ENCODE peak calls at places on chromosomes 4 and X, in five cellular contexts. One of them, this sample, is unnamed.

GRCh38 chr4:165177725-165178666 is 29.4 kb upstream of the KLHL2 start:
- DNase-seq in H9: no peak
- DNase-seq in lower lobe of right lung: no peak
- DNase-seq in tibial nerve: no peak
- DNase-seq in left ventricle myocardium inferior: no peak
- DNase-seq in this sample: no peak

GRCh38 chr4:170025523-170026252 is 507 bp downstream of the MFAP3L start:
- DNase-seq in H9: no peak
- DNase-seq in lower lobe of right lung: peak
- DNase-seq in tibial nerve: no peak
- DNase-seq in left ventricle myocardium inferior: no peak
- DNase-seq in this sample: no peak

GRCh38 chrX:71607488-71607887 is 10.8 kb downstream of the CXCR3 start:
- DNase-seq in H9: no peak
- DNase-seq in lower lobe of right lung: no peak
- DNase-seq in tibial nerve: no peak
- DNase-seq in left ventricle myocardium inferior: no peak
- DNase-seq in this sample: no peak

GRCh38 chr4:145012841-145013240 is 85.2 kb downstream of the ANAPC10 start:
- DNase-seq in H9: no peak
- DNase-seq in lower lobe of right lung: no peak
- DNase-seq in tibial nerve: no peak
- DNase-seq in left ventricle myocardium inferior: no peak
- DNase-seq in this sample: peak

GRCh38 chr4:76449362-76449767 is 14.3 kb downstream of the SHROOM3 start:
- DNase-seq in H9: no peak
- DNase-seq in lower lobe of right lung: no peak
- DNase-seq in tibial nerve: no peak
- DNase-seq in left ventricle myocardium inferior: no peak
- DNase-seq in this sample: peak

GRCh38 chr4:11428701-11429571 is at the start of gene HS3ST1:
- DNase-seq in H9: peak
- DNase-seq in lower lobe of right lung: peak
- DNase-seq in tibial nerve: peak
- DNase-seq in left ventricle myocardium inferior: peak
- DNase-seq in this sample: peak

GRCh38 chr4:2462218-2462991 is 6.5 kb upstream of the RNF4 start:
- DNase-seq in H9: peak
- DNase-seq in lower lobe of right lung: peak
- DNase-seq in tibial nerve: peak
- DNase-seq in left ventricle myocardium inferior: peak
- DNase-seq in this sample: peak

GRCh38 chr4:124092101-124093057 is 620.2 kb downstream of the ANKRD50 start:
- DNase-seq in H9: no peak
- DNase-seq in lower lobe of right lung: no peak
- DNase-seq in tibial nerve: no peak
- DNase-seq in left ventricle myocardium inferior: peak
- DNase-seq in this sample: no peak

GRCh38 chr4:168092176-168092712 is at the start of gene ANXA10:
- DNase-seq in H9: no peak
- DNase-seq in lower lobe of right lung: no peak
- DNase-seq in tibial nerve: no peak
- DNase-seq in left ventricle myocardium inferior: no peak
- DNase-seq in this sample: no peak

GRCh38 chr4:8905236-8905772 is 33.7 kb upstream of the HMX1 start:
- DNase-seq in H9: peak
- DNase-seq in lower lobe of right lung: no peak
- DNase-seq in tibial nerve: no peak
- DNase-seq in left ventricle myocardium inferior: no peak
- DNase-seq in this sample: no peak

GRCh38 chr4:152394786-152395185 is 141.1 kb downstream of the FBXW7 start:
- DNase-seq in H9: no peak
- DNase-seq in lower lobe of right lung: no peak
- DNase-seq in tibial nerve: no peak
- DNase-seq in left ventricle myocardium inferior: no peak
- DNase-seq in this sample: no peak

GRCh38 chrX:37405954-37406353 is 56.8 kb downstream of the PRRG1 start:
- DNase-seq in H9: no peak
- DNase-seq in lower lobe of right lung: no peak
- DNase-seq in tibial nerve: no peak
- DNase-seq in left ventricle myocardium inferior: no peak
- DNase-seq in this sample: peak

GRCh38 chr4:3112241-3112978 is 37.9 kb downstream of the HTT start:
- DNase-seq in H9: no peak
- DNase-seq in lower lobe of right lung: no peak
- DNase-seq in tibial nerve: no peak
- DNase-seq in left ventricle myocardium inferior: no peak
- DNase-seq in this sample: no peak

GRCh38 chr4:76954489-76954888 is 4.9 kb downstream of the SEPTIN11 start:
- DNase-seq in H9: no peak
- DNase-seq in lower lobe of right lung: no peak
- DNase-seq in tibial nerve: no peak
- DNase-seq in left ventricle myocardium inferior: no peak
- DNase-seq in this sample: no peak

GRCh38 chr4:165355900-165356300 is 22.9 kb upstream of the CPE start:
- DNase-seq in H9: peak
- DNase-seq in lower lobe of right lung: no peak
- DNase-seq in tibial nerve: no peak
- DNase-seq in left ventricle myocardium inferior: no peak
- DNase-seq in this sample: peak

GRCh38 chrX:31353095-31353494 is 281.3 kb upstream of the FTHL17 start:
- DNase-seq in H9: no peak
- DNase-seq in lower lobe of right lung: no peak
- DNase-seq in tibial nerve: no peak
- DNase-seq in left ventricle myocardium inferior: no peak
- DNase-seq in this sample: peak

GRCh38 chrX:18465051-18465450 is 39.6 kb downstream of the CDKL5 start:
- DNase-seq in H9: no peak
- DNase-seq in lower lobe of right lung: no peak
- DNase-seq in tibial nerve: no peak
- DNase-seq in left ventricle myocardium inferior: no peak
- DNase-seq in this sample: no peak

GRCh38 chr4:150211821-150212445 is 133.7 kb downstream of the DCLK2 start:
- DNase-seq in H9: no peak
- DNase-seq in lower lobe of right lung: no peak
- DNase-seq in tibial nerve: no peak
- DNase-seq in left ventricle myocardium inferior: no peak
- DNase-seq in this sample: no peak

GRCh38 chr4:141028024-141028529 is 105.2 kb downstream of the RNF150 start:
- DNase-seq in H9: no peak
- DNase-seq in lower lobe of right lung: no peak
- DNase-seq in tibial nerve: no peak
- DNase-seq in left ventricle myocardium inferior: no peak
- DNase-seq in this sample: no peak

GRCh38 chr4:83252782-83253405 is 31.7 kb downstream of the COQ2 start:
- DNase-seq in H9: peak
- DNase-seq in lower lobe of right lung: peak
- DNase-seq in tibial nerve: no peak
- DNase-seq in left ventricle myocardium inferior: no peak
- DNase-seq in this sample: peak

GRCh38 chr4:1615786-1616573 is 68.1 kb downstream of the FAM53A start:
- DNase-seq in H9: no peak
- DNase-seq in lower lobe of right lung: peak
- DNase-seq in tibial nerve: no peak
- DNase-seq in left ventricle myocardium inferior: peak
- DNase-seq in this sample: no peak

GRCh38 chr4:59120287-59120814 is 2010.2 kb upstream of the IGFBP7 start:
- DNase-seq in H9: no peak
- DNase-seq in lower lobe of right lung: no peak
- DNase-seq in tibial nerve: no peak
- DNase-seq in left ventricle myocardium inferior: no peak
- DNase-seq in this sample: no peak

GRCh38 chrX:1749499-1749898 is 134.6 kb downstream of the ASMT start:
- DNase-seq in H9: peak
- DNase-seq in lower lobe of right lung: no peak
- DNase-seq in tibial nerve: no peak
- DNase-seq in left ventricle myocardium inferior: no peak
- DNase-seq in this sample: no peak

GRCh38 chr4:159764343-159764952 is 661.6 kb downstream of the RAPGEF2 start:
- DNase-seq in H9: no peak
- DNase-seq in lower lobe of right lung: no peak
- DNase-seq in tibial nerve: no peak
- DNase-seq in left ventricle myocardium inferior: no peak
- DNase-seq in this sample: peak

GRCh38 chrX:148609766-148610698 is 109.6 kb downstream of the AFF2 start:
- DNase-seq in H9: peak
- DNase-seq in lower lobe of right lung: no peak
- DNase-seq in tibial nerve: no peak
- DNase-seq in left ventricle myocardium inferior: no peak
- DNase-seq in this sample: no peak

GRCh38 chr4:139266583-139267257 is 13.3 kb downstream of the MGARP start:
- DNase-seq in H9: peak
- DNase-seq in lower lobe of right lung: peak
- DNase-seq in tibial nerve: peak
- DNase-seq in left ventricle myocardium inferior: peak
- DNase-seq in this sample: peak

GRCh38 chr4:181018472-181018871 is 1224.7 kb upstream of the TENM3 start:
- DNase-seq in H9: no peak
- DNase-seq in lower lobe of right lung: no peak
- DNase-seq in tibial nerve: no peak
- DNase-seq in left ventricle myocardium inferior: no peak
- DNase-seq in this sample: no peak

GRCh38 chrX:12149670-12150407 is 11.6 kb downstream of the FRMPD4 start:
- DNase-seq in H9: no peak
- DNase-seq in lower lobe of right lung: no peak
- DNase-seq in tibial nerve: no peak
- DNase-seq in left ventricle myocardium inferior: no peak
- DNase-seq in this sample: no peak

GRCh38 chr4:27089186-27089585 is 228.5 kb downstream of the STIM2 start:
- DNase-seq in H9: no peak
- DNase-seq in lower lobe of right lung: no peak
- DNase-seq in tibial nerve: no peak
- DNase-seq in left ventricle myocardium inferior: no peak
- DNase-seq in this sample: no peak

GRCh38 chr4:111641813-111642579 is 503.3 kb upstream of the FAM241A start:
- DNase-seq in H9: peak
- DNase-seq in lower lobe of right lung: no peak
- DNase-seq in tibial nerve: no peak
- DNase-seq in left ventricle myocardium inferior: no peak
- DNase-seq in this sample: peak
- TF ChIP-seq CTCF in H9: peak
- TF ChIP-seq CTCF in lower lobe of right lung: peak
- TF ChIP-seq CTCF in tibial nerve: peak
- TF ChIP-seq CTCF in left ventricle myocardium inferior: peak
- TF ChIP-seq CTCF in this sample: peak

GRCh38 chrX:40169193-40170086 is 71.7 kb upstream of the BCOR start:
- DNase-seq in H9: peak
- DNase-seq in lower lobe of right lung: peak
- DNase-seq in tibial nerve: no peak
- DNase-seq in left ventricle myocardium inferior: no peak
- DNase-seq in this sample: peak

GRCh38 chrX:40172169-40172979 is 74.6 kb upstream of the BCOR start:
- DNase-seq in H9: peak
- DNase-seq in lower lobe of right lung: peak
- DNase-seq in tibial nerve: no peak
- DNase-seq in left ventricle myocardium inferior: peak
- DNase-seq in this sample: no peak

GRCh38 chrX:40171513-40172168 is 73.9 kb upstream of the BCOR start:
- DNase-seq in H9: peak
- DNase-seq in lower lobe of right lung: no peak
- DNase-seq in tibial nerve: no peak
- DNase-seq in left ventricle myocardium inferior: no peak
- DNase-seq in this sample: no peak

GRCh38 chrX:40172980-40173661 is 75.4 kb upstream of the BCOR start:
- DNase-seq in H9: no peak
- DNase-seq in lower lobe of right lung: no peak
- DNase-seq in tibial nerve: no peak
- DNase-seq in left ventricle myocardium inferior: no peak
- DNase-seq in this sample: no peak

GRCh38 chrX:40170830-40171512 is 73.2 kb upstream of the BCOR start:
- DNase-seq in H9: peak
- DNase-seq in lower lobe of right lung: no peak
- DNase-seq in tibial nerve: no peak
- DNase-seq in left ventricle myocardium inferior: no peak
- DNase-seq in this sample: no peak
- H3K27ac ChIP-seq in H9: no peak
- H3K27ac ChIP-seq in lower lobe of right lung: peak
- H3K27ac ChIP-seq in tibial nerve: peak
- H3K27ac ChIP-seq in left ventricle myocardium inferior: peak
- H3K27ac ChIP-seq in this sample: no peak

DNA sequence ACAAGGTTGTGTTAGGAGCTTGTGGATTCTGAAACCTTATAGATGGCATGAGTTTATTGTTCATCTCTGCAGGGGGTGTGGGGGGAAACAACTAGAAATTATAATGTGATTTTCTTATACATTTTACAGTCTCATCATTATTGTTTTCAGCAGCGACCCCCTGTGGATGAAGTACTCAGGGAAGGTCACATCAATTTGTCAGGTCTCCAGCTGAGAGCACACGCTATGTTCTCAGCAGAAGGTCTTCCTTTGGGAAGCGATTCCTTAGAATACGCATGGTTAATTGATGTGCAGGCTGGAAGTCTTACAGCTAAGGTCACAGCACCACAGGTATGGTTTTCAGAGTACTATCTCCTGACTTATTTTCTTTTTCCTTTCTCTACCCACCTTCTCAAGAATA is 72.2 kb downstream of the BLTP1 start:
- DNase-seq in H9: peak
- DNase-seq in lower lobe of right lung: no peak
- DNase-seq in tibial nerve: no peak
- DNase-seq in left ventricle myocardium inferior: no peak
- DNase-seq in this sample: peak
- TF ChIP-seq CTCF in H9: no peak
- TF ChIP-seq CTCF in lower lobe of right lung: no peak
- TF ChIP-seq CTCF in tibial nerve: no peak
- TF ChIP-seq CTCF in left ventricle myocardium inferior: peak
- TF ChIP-seq CTCF in this sample: peak

GRCh38 chrX:133307637-133308485 is 89.7 kb upstream of the TFDP3 start:
- DNase-seq in H9: peak
- DNase-seq in lower lobe of right lung: peak
- DNase-seq in tibial nerve: no peak
- DNase-seq in left ventricle myocardium inferior: peak
- DNase-seq in this sample: no peak
- H3K27ac ChIP-seq in H9: peak
- H3K27ac ChIP-seq in lower lobe of right lung: no peak
- H3K27ac ChIP-seq in tibial nerve: no peak
- H3K27ac ChIP-seq in left ventricle myocardium inferior: peak
- H3K27ac ChIP-seq in this sample: no peak

DNA sequence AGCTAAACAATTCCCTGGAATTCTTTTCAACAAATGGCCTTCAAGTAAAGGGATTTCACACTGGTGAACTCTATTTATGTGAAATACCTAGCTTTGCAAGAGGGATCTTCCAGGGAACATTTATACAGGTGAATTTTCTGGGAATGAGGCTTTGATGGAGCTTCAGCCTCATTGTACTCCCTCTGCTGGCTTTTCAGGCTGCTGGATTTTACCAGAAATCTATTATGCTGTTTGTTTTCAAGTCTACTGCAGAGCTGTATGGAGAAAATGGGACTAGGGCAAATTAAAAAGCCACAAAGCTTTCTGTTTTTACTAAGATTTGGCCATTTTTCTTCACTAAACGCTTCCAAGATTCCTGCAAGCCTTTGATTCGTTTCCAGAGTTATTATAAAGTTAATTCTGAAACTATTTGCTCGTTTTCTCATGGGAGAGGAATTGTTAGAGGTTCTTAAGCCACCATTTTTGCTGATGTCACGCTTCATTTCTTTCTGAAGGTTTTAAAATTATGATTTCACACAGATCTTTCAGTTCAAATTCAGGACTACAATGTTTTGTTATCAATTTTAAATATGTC is 31.6 kb downstream of the KDM6A start:
- DNase-seq in H9: no peak
- DNase-seq in lower lobe of right lung: no peak
- DNase-seq in tibial nerve: no peak
- DNase-seq in left ventricle myocardium inferior: no peak
- DNase-seq in this sample: no peak
- TF ChIP-seq CTCF in H9: peak
- TF ChIP-seq CTCF in lower lobe of right lung: no peak
- TF ChIP-seq CTCF in tibial nerve: no peak
- TF ChIP-seq CTCF in left ventricle myocardium inferior: no peak
- TF ChIP-seq CTCF in this sample: peak